ENCODE peak calls at places on chromosomes 12 and 14, in six cellular contexts. I is tibial artery, D is Peyer's patch, V is small intestine, G is IMR-90, Z is substantia nigra. H is an unnamed sample.

GRCh38 chr14:76083796-76084195 is 67.9 kb upstream of the GPATCH2L start:
- DNase-seq in I (no peak), D (no peak), V (no peak), G (no peak), Z (no peak), H (no peak)

GRCh38 chr12:118360785-118361404 is 11.8 kb downstream of the TAOK3 start:
- DNase-seq in I (no peak), D (no peak), V (no peak), G (peak; percentile 80), Z (no peak), H (no peak)

GRCh38 chr12:128069359-128069997 is 197.5 kb upstream of the TMEM132C start:
- DNase-seq in I (no peak), D (peak; percentile 58), V (peak; percentile 7), G (peak; percentile 33), Z (no peak), H (no peak)

GRCh38 chr14:64737391-64738305 is 33.4 kb downstream of the PLEKHG3 start:
- DNase-seq in I (no peak), D (no peak), V (no peak), G (no peak), Z (no peak), H (no peak)

GRCh38 chr12:105946541-105946940 is 192.2 kb downstream of the NUAK1 start:
- DNase-seq in I (no peak), D (no peak), V (no peak), G (peak; percentile 28), Z (no peak), H (no peak)

GRCh38 chr12:109946505-109946904 is 46.4 kb downstream of the TCHP start:
- DNase-seq in I (no peak), D (no peak), V (no peak), G (peak; percentile 65), Z (no peak), H (peak; percentile 58)

GRCh38 chr14:95110178-95110577 is 47.2 kb downstream of the DICER1 start:
- DNase-seq in I (no peak), D (no peak), V (no peak), G (no peak), Z (no peak), H (no peak)

GRCh38 chr12:93514853-93515252 is 47.5 kb downstream of the MRPL42 start:
- DNase-seq in I (no peak), D (no peak), V (no peak), G (peak; percentile 91), Z (no peak), H (no peak)

GRCh38 chr14:93959239-93960107 is 16.9 kb downstream of the ASB2 start:
- DNase-seq in I (no peak), D (no peak), V (peak; percentile 56), G (peak; percentile 95), Z (peak; percentile 28), H (no peak)

GRCh38 chr14:60002819-60003492 is 83.0 kb downstream of the LRRC9 start:
- DNase-seq in I (no peak), D (no peak), V (no peak), G (no peak), Z (no peak), H (no peak)

GRCh38 chr12:132374821-132375445 is 45.5 kb upstream of the GALNT9 start:
- DNase-seq in I (no peak), D (peak; percentile 21), V (no peak), G (no peak), Z (no peak), H (no peak)

GRCh38 chr12:103495158-103495782 is 498 bp downstream of the C12orf42 start:
- DNase-seq in I (no peak), D (no peak), V (no peak), G (no peak), Z (no peak), H (no peak)

GRCh38 chr14:49962616-49963015 is 69.7 kb downstream of the ARF6 start:
- DNase-seq in I (no peak), D (no peak), V (no peak), G (no peak), Z (no peak), H (peak; percentile 27)

GRCh38 chr12:19482036-19482435 is 42.7 kb downstream of the AEBP2 start:
- DNase-seq in I (no peak), D (no peak), V (no peak), G (no peak), Z (no peak), H (no peak)

GRCh38 chr12:100827901-100828520 is 33.4 kb downstream of the ANO4 start:
- DNase-seq in I (no peak), D (no peak), V (peak; percentile 22), G (peak; percentile 54), Z (no peak), H (no peak)

GRCh38 chr12:121095544-121096198 is 37.0 kb upstream of the P2RX7 start:
- DNase-seq in I (peak; percentile 80), D (peak; percentile 76), V (peak; percentile 47), G (peak; percentile 35), Z (peak; percentile 55), H (peak; percentile 47)

GRCh38 chr12:76711241-76711640 is 52.7 kb upstream of the ZDHHC17 start:
- DNase-seq in I (no peak), D (no peak), V (no peak), G (peak; percentile 38), Z (no peak), H (no peak)

GRCh38 chr12:69570000-69570516 is 15.2 kb upstream of the CCT2 start:
- DNase-seq in I (no peak), D (no peak), V (no peak), G (no peak), Z (no peak), H (no peak)

GRCh38 chr14:86221755-86222154 is 691.8 kb downstream of the FLRT2 start:
- DNase-seq in I (no peak), D (no peak), V (no peak), G (peak; percentile 50), Z (no peak), H (no peak)

GRCh38 chr14:52110441-52111086 is 41.7 kb upstream of the NID2 start:
- DNase-seq in I (no peak), D (no peak), V (no peak), G (peak; percentile 88), Z (no peak), H (no peak)

GRCh38 chr12:6934110-6934509 is 6.4 kb downstream of the ATN1 start:
- DNase-seq in I (no peak), D (no peak), V (no peak), G (peak; percentile 54), Z (peak; percentile 20), H (no peak)

GRCh38 chr14:73209943-73210342 is 27.4 kb upstream of the PAPLN start:
- DNase-seq in I (no peak), D (no peak), V (no peak), G (peak; percentile 67), Z (no peak), H (no peak)

DNA sequence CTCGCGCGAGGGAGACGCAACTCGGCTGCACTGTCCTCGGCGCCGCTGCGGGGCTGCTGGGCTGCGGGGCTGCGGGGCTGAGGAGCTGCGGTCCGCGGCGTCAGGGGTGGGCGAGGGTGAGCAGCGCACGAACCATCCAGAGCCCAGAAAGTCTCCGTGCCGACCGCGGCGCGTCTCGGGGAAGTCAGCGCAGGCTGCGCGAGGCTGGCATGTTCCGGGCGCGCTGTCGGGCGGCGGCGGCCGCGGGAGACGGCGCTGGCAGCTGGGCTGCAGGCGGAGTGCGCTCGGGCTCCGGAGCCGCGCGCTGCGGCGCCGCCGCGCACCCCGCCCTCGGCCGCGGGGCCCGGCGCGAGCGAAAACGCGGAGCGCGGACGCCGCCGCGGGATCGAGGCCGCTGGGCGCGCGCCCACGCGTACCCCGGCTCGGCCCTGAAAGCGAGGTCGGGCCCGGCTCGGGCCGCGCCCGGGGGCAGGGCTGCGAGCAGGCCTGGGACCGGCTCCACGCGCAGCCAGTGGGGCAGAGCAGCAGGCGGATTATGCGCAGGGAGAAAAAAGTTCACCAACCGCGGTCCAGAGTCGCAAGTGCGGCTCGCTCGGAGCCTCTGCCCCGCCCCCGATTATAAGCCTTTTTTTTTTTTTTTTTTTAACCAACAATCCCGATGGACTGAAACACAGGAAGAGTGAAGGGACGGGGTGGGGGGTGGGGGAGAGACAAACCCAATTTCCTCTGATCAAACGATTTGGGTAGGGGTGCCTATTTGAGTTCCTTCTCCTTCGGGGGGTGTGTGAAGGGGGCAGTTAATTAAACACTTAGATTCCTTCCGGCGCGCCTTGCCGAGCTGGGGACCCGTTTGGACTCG is at the start of gene PRICKLE1:
- DNase-seq in I (no peak), D (peak; percentile 51), V (peak; percentile 23), G (peak; percentile 60), Z (no peak), H (no peak)
- H3K27ac ChIP-seq in I (peak within 1 kb of the TSS; percentile 54), D (peak within 1 kb of the TSS; percentile 62), V (no peak within 1 kb of the TSS), G (peak within 1 kb of the TSS; percentile 58), Z (no peak within 1 kb of the TSS), H (no peak within 1 kb of the TSS)

DNA sequence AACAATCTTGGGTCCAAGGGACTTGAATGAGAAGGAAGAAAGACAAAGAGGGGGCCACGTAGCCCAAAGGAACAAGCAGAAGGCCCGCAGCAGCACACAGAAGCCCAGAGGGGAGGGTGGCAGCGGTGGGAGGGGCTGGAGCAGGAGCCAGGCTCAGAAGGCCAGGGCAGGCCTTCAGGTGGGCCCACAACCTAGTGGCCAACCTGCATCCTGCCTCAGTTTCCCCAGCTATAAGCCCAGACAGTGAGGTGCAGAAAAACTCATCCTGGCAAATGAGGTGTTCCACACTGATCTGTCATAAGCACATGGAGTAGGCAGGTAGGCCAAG is 34.1 kb downstream of the LTBP2 start:
- DNase-seq in I (no peak), D (peak; percentile 18), V (no peak), G (no peak), Z (no peak), H (no peak)
- H3K27ac ChIP-seq in I (peak overlapping the region; percentile 78), D (no peak overlapping the region), V (no peak overlapping the region), G (no peak overlapping the region), Z (no peak overlapping the region), H (no peak overlapping the region)

GRCh38 chr12:51905507-51906438 is 1.5 kb upstream of the ACVRL1 start:
- DNase-seq in I (peak; percentile 80), D (no peak), V (peak; percentile 49), G (peak; percentile 40), Z (no peak), H (no peak)
- H3K27ac ChIP-seq in I (peak overlapping the region; percentile 64), D (peak overlapping the region; percentile 86), V (peak overlapping the region; percentile 97), G (peak overlapping the region; percentile 85), Z (no peak overlapping the region), H (peak overlapping the region; percentile 41)

GRCh38 chr12:47829584-47829983 is 9.9 kb upstream of the HDAC7 start:
- DNase-seq in I (no peak), D (no peak), V (no peak), G (no peak), Z (no peak), H (no peak)

GRCh38 chr12:47828008-47828966 is 8.6 kb upstream of the HDAC7 start:
- DNase-seq in I (no peak), D (peak; percentile 34), V (no peak), G (no peak), Z (no peak), H (no peak)

GRCh38 chr12:47832263-47832933 is 12.7 kb upstream of the HDAC7 start:
- DNase-seq in I (no peak), D (no peak), V (no peak), G (no peak), Z (no peak), H (no peak)

GRCh38 chr12:47825239-47825639 is 5.5 kb upstream of the HDAC7 start:
- DNase-seq in I (peak; percentile 84), D (peak; percentile 42), V (no peak), G (no peak), Z (no peak), H (no peak)

DNA sequence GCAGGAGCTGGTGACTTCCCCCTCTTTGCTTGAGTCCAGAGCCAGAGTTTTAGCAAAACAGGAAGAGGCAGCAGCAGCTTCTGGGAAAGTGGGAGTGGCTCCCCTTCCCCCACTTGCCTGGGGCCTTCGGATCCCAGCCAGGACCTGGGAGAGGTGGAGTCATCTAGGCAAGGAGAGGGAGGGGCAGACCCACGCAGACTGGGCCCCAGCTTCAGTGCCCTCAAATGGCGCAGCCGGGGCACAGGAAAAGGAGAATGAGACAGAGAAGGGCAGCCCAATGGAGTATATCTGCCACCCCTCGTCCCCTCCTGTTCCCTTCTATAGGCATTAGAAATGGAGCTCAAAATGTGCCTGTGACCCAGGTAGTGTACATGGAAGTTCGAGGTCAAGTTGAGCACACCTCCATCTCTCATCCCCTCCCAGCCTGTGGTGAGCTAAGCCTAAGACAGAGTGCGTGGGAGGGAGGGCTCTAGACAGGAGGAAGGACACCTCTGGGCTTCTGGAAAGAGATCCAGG is 9.3 kb upstream of the HDAC7 start:
- DNase-seq in I (peak; percentile 95), D (no peak), V (peak; percentile 70), G (peak; percentile 59), Z (no peak), H (no peak)
- H3K27ac ChIP-seq in I (peak overlapping the region; percentile 99), D (peak overlapping the region; percentile 76), V (peak overlapping the region; percentile 72), G (peak overlapping the region; percentile 42), Z (no peak overlapping the region), H (peak overlapping the region; percentile 70)

H was measured in caudate nucleus.